ENCODE peak calls at places on chromosomes 6 and 20, in seven cellular contexts. B is A549, J is nephron progenitor cell, D is ascending aorta, L is right lobe of liver, I is GM10248, F is thoracic aorta. Q is an unnamed sample.

GRCh38 chr20:7770578-7770977 is 169.7 kb downstream of the HAO1 start:
- DNase-seq in B (no peak), J (no peak), F (no peak), D (no peak), I (no peak), L (no peak), Q (no peak)

GRCh38 chr6:89506716-89507597 is 74.0 kb downstream of the ANKRD6 start:
- DNase-seq in J (no peak), L (no peak), D (no peak), F (no peak), B (no peak), I (no peak), Q (no peak)

GRCh38 chr20:21232546-21233280 is 70.4 kb upstream of the XRN2 start:
- DNase-seq in I (no peak), B (no peak), F (no peak), J (no peak), D (no peak), L (no peak), Q (no peak)

GRCh38 chr6:151289399-151290007 is 49.7 kb downstream of the AKAP12 start:
- DNase-seq in L (no peak), D (no peak), B (no peak), F (no peak), I (no peak), J (no peak), Q (no peak)

GRCh38 chr6:152723398-152723797 is 25.7 kb downstream of the MYCT1 start:
- DNase-seq in L (no peak), F (no peak), B (no peak), D (no peak), J (no peak), I (no peak), Q (no peak)

GRCh38 chr6:128370072-128370471 is 150.3 kb downstream of the PTPRK start:
- DNase-seq in F (no peak), D (no peak), L (no peak), B (peak; percentile 3), J (no peak), I (no peak), Q (no peak)

GRCh38 chr6:90222724-90223198 is 73.9 kb downstream of the BACH2 start:
- DNase-seq in J (no peak), F (no peak), L (no peak), B (peak; percentile 9), I (no peak), D (no peak), Q (no peak)

GRCh38 chr20:32606107-32606506 is 21.0 kb upstream of the NOL4L start:
- DNase-seq in D (no peak), I (no peak), J (no peak), B (no peak), F (no peak), L (no peak), Q (no peak)

GRCh38 chr20:34703573-34704176 is 469 bp upstream of the TP53INP2 start:
- DNase-seq in B (no peak), J (peak; percentile 26), I (no peak), F (no peak), L (peak; percentile 58), D (peak; percentile 79), Q (no peak)

GRCh38 chr6:137475103-137475502 is 19.1 kb downstream of the OLIG3 start:
- DNase-seq in J (no peak), I (no peak), F (no peak), B (no peak), D (no peak), L (no peak), Q (no peak)
- TF ChIP-seq CTCF in J (no peak), I (no peak), F (no peak), B (no peak), D (no peak), L (no peak), Q (peak; percentile 35)

GRCh38 chr20:40633123-40633850 is 55.7 kb downstream of the MAFB start:
- DNase-seq in L (peak; percentile 63), I (no peak), D (peak; percentile 49), B (no peak), F (no peak), J (no peak), Q (no peak)

GRCh38 chr20:40637176-40637575 is 51.9 kb downstream of the MAFB start:
- DNase-seq in L (peak; percentile 21), J (no peak), F (no peak), I (no peak), B (no peak), D (no peak), Q (no peak)

GRCh38 chr20:40635990-40636389 is 53.0 kb downstream of the MAFB start:
- DNase-seq in F (no peak), L (peak; percentile 22), J (no peak), I (no peak), B (no peak), D (no peak), Q (no peak)

GRCh38 chr20:40636486-40636885 is 52.5 kb downstream of the MAFB start:
- DNase-seq in I (no peak), J (no peak), D (no peak), L (peak; percentile 20), F (no peak), B (no peak), Q (no peak)

GRCh38 chr20:40634891-40635290 is 54.1 kb downstream of the MAFB start:
- DNase-seq in L (peak; percentile 46), I (no peak), F (no peak), B (no peak), D (no peak), J (no peak), Q (no peak)
- TF ChIP-seq CTCF in L (no peak), I (no peak), F (no peak), B (no peak), D (no peak), J (no peak), Q (no peak)

DNA sequence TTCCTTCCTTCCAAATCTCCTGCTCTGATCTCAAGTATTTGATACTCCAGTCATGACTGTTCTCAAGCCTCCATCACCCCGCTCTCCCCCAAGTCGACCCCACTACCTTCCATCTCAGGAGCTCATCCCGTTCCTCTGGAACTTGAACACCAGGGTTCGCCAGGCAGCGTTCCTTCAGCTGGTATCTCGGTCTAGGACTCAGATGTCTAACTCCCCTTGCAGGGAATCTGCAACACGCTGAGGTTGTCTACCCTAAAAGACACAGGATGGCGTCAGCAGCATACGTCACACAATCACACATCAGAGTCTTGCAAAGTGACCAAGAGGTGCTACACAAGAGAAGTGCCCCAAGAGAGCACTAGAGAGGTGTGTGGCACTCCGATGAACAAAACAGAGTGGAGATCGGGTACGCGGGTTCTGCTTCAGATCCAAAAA is 706 bp downstream of the ZNF184 start:
- DNase-seq in J (peak; percentile 51), I (peak; percentile 60), B (peak; percentile 33), L (peak; percentile 49), D (peak; percentile 83), F (peak; percentile 32), Q (no peak)
- TF ChIP-seq CTCF in J (no peak), I (no peak), B (no peak), L (no peak), D (no peak), F (no peak), Q (no peak)

GRCh38 chr6:63572733-63573139 is 456 bp downstream of the LOC128125822 start:
- DNase-seq in L (no peak), D (no peak), B (no peak), I (peak; percentile 14), F (no peak), J (no peak), Q (peak; percentile 90)

GRCh38 chr6:63573899-63574553 is 1.7 kb downstream of the LOC128125822 start:
- DNase-seq in I (no peak), L (peak; percentile 58), J (peak; percentile 40), B (no peak), D (peak; percentile 69), F (no peak), Q (no peak)

GRCh38 chr6:63573140-63573898 is 1.0 kb downstream of the LOC128125822 start:
- DNase-seq in D (peak; percentile 84), B (no peak), F (peak; percentile 11), J (peak; percentile 66), I (peak; percentile 62), L (peak; percentile 87), Q (peak; percentile 94)

GRCh38 chr6:63571382-63571882 is 848 bp upstream of the LOC128125822 start:
- DNase-seq in J (no peak), B (no peak), D (no peak), I (no peak), F (no peak), L (no peak), Q (no peak)

GRCh38 chr6:63571883-63572732 is at the start of the genes LOC128125822 and PTP4A1:
- DNase-seq in D (peak; percentile 99), F (peak; percentile 89), B (peak; percentile 60), L (peak; percentile 98), I (peak; percentile 96), J (peak; percentile 96), Q (peak; percentile 99)
- TF ChIP-seq CTCF in D (no peak), F (no peak), B (no peak), L (no peak), I (no peak), J (no peak), Q (no peak)

DNA sequence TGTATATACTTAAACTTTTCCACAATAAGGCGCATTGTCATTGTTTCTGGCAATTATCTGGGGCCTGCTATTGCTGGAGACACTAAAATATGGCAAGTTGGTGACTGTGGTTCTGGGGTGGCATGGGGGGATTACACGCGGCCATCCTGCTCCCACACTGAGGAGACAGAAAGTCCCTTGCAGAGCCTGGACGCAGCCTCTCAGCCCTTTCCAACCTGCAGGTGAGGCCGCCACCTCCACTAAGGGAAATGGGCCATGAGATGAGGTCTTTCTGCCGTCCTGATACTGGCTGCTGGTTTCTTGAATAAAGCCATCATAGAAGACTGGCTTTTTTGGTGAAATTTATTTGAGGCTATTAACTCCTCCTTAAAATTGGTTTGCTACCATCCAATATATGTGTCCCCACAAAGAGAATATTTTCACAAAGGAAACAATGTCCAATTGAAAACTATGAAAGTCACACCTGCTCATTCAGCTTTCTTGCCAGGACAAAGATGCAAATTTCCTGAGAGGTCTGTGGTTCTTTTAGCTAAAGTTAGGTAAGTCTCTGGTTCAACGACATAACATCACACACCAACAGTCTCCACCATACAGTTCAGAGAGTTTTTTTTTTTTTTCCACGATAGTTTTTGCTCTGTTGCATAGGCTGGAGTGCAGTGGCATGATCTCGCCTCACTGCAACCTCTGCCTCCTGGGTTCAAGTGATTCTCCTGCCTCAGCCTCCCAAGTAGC is 13.0 kb downstream of the TXNDC5 start:
- DNase-seq in D (no peak), F (no peak), L (no peak), I (peak; percentile 64), B (no peak), J (no peak), Q (no peak)
- TF ChIP-seq CTCF in D (no peak), F (no peak), L (no peak), I (no peak), B (no peak), J (no peak), Q (no peak)

GRCh38 chr6:25053875-25054371 is 118.2 kb upstream of the RIPOR2 start:
- DNase-seq in B (no peak), F (no peak), D (no peak), L (no peak), J (peak; percentile 9), I (peak; percentile 48), Q (no peak)
- TF ChIP-seq CTCF in B (no peak), F (no peak), D (no peak), L (no peak), J (no peak), I (peak; percentile 13), Q (peak; percentile 56)

GRCh38 chr6:130381459-130382380 is 15.9 kb downstream of the TMEM200A start:
- DNase-seq in B (no peak), I (no peak), L (no peak), J (no peak), D (no peak), F (no peak), Q (no peak)
- TF ChIP-seq CTCF in B (no peak), I (peak; percentile 41), L (no peak), J (no peak), D (no peak), F (no peak), Q (peak; percentile 15)